ENCODE peak calls at places on chromosomes 12 and 14, in eight cellular contexts. S, C, M, E, B, A, H and O are unnamed samples.

GRCh38 chr14:24224618-24225071 is 7.5 kb downstream of the NEDD8 start:
- DNase-seq in S (no peak), C (no peak), M (no peak), E (peak; percentile 78), B (peak; percentile 27), A (no peak), H (no peak), O (no peak)

GRCh38 chr12:117151195-117152031 is 38.9 kb downstream of the FBXO21 start:
- DNase-seq in S (peak; percentile 38), C (peak; percentile 78), M (peak; percentile 55), E (no peak), B (peak; percentile 59), A (peak; percentile 86), H (peak; percentile 70), O (peak; percentile 79)

GRCh38 chr12:93502802-93503623 is 35.7 kb downstream of the MRPL42 start:
- DNase-seq in S (peak; percentile 72), C (no peak), M (peak; percentile 19), E (peak; percentile 33), B (peak; percentile 67), A (peak; percentile 55), H (no peak), O (no peak)

GRCh38 chr14:54170301-54170700 is 213.7 kb upstream of the BMP4 start:
- DNase-seq in S (no peak), C (no peak), M (no peak), E (no peak), B (no peak), A (no peak), H (peak; percentile 25), O (no peak)

GRCh38 chr14:75519826-75520692 is 2.2 kb upstream of the BATF start:
- DNase-seq in S (no peak), C (no peak), M (no peak), E (no peak), B (peak; percentile 79), A (peak; percentile 23), H (no peak), O (no peak)

GRCh38 chr12:45284096-45284901 is 68.4 kb downstream of the ANO6 start:
- DNase-seq in S (no peak), C (no peak), M (no peak), E (no peak), B (peak; percentile 50), A (no peak), H (no peak), O (no peak)

GRCh38 chr12:18428416-18428815 is 167.1 kb downstream of the PIK3C2G start:
- DNase-seq in S (no peak), C (no peak), M (no peak), E (peak; percentile 7), B (no peak), A (no peak), H (no peak), O (no peak)

GRCh38 chr14:68910540-68910939 is 68.6 kb downstream of the ACTN1 start:
- DNase-seq in S (peak; percentile 24), C (peak; percentile 11), M (no peak), E (no peak), B (no peak), A (no peak), H (no peak), O (no peak)

GRCh38 chr12:128318946-128319345 is 52.0 kb downstream of the TMEM132C start:
- DNase-seq in S (no peak), C (no peak), M (no peak), E (no peak), B (no peak), A (no peak), H (no peak), O (no peak)

GRCh38 chr14:41873379-41874034 is 266.8 kb downstream of the LRFN5 start:
- DNase-seq in S (no peak), C (no peak), M (no peak), E (no peak), B (peak; percentile 68), A (no peak), H (no peak), O (no peak)

GRCh38 chr12:8080131-8080530 is 1.9 kb upstream of the NECAP1 start:
- DNase-seq in S (no peak), C (no peak), M (no peak), E (no peak), B (no peak), A (no peak), H (no peak), O (no peak)

GRCh38 chr12:113136990-113137511 is 1.5 kb upstream of the RASAL1 start:
- DNase-seq in S (no peak), C (peak; percentile 74), M (no peak), E (no peak), B (no peak), A (no peak), H (no peak), O (no peak)

GRCh38 chr14:33512201-33512600 is 438.7 kb downstream of the EGLN3 start:
- DNase-seq in S (no peak), C (no peak), M (no peak), E (no peak), B (peak; percentile 61), A (no peak), H (no peak), O (no peak)

GRCh38 chr12:28180791-28181190 is 9.5 kb upstream of the CCDC91 start:
- DNase-seq in S (no peak), C (no peak), M (no peak), E (no peak), B (peak; percentile 71), A (no peak), H (no peak), O (no peak)

GRCh38 chr12:109606261-109607028 is 32.9 kb downstream of the MVK start:
- DNase-seq in S (no peak), C (no peak), M (peak; percentile 37), E (no peak), B (no peak), A (peak; percentile 92), H (no peak), O (no peak)

DNA sequence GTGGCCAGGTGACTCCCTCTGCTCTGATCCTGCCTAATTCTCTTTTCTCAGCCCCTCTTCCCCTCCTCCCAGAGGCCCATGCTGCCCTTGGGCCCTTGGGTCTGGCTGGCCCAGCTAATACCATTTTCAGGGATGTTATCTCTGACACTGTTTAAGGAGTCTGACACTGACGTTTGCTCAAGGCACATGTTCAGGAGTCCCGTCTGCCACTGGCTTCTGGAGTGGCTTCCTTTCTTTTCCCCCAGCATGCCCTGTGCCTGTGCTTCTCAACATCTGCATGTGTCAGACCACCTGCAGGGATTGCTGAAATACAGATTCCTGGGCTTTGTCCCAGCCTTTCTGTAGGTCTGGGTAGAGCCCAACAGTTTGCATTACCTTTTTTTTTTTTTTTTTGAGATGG is 128.9 kb downstream of the BCL11B start:
- DNase-seq in S (no peak), C (no peak), M (no peak), E (no peak), B (no peak), A (no peak), H (peak; percentile 3), O (no peak)
- TF ChIP-seq CTCF in S (no peak), C (no peak), M (no peak), E (no peak), B (no peak), A (no peak), H (no peak), O (no peak)

GRCh38 chr12:122013136-122013535 is 8.5 kb upstream of the BCL7A start:
- DNase-seq in S (no peak), C (no peak), M (no peak), E (no peak), B (no peak), A (no peak), H (no peak), O (no peak)
- TF ChIP-seq CTCF in S (no peak), C (no peak), M (no peak), E (no peak), B (no peak), A (no peak), H (no peak), O (no peak)

GRCh38 chr12:131363416-131363815 is 347.5 kb upstream of the SFSWAP start:
- DNase-seq in S (no peak), C (no peak), M (no peak), E (no peak), B (no peak), A (no peak), H (no peak), O (no peak)
- TF ChIP-seq CTCF in S (no peak), C (no peak), M (no peak), E (no peak), B (no peak), A (no peak), H (no peak), O (no peak)

GRCh38 chr12:24850486-24850885 is 98.4 kb downstream of the BCAT1 start:
- DNase-seq in S (no peak), C (no peak), M (no peak), E (no peak), B (peak; percentile 33), A (no peak), H (no peak), O (no peak)
- TF ChIP-seq CTCF in S (no peak), C (no peak), M (no peak), E (no peak), B (no peak), A (no peak), H (no peak), O (no peak)

GRCh38 chr14:39576258-39576657 is 144.0 kb upstream of the FBXO33 start:
- DNase-seq in S (no peak), C (no peak), M (no peak), E (no peak), B (no peak), A (no peak), H (no peak), O (no peak)
- TF ChIP-seq CTCF in S (peak; percentile 36), C (no peak), M (peak; percentile 9), E (no peak), B (no peak), A (no peak), H (no peak), O (no peak)